ENCODE peak calls at places on chromosomes 12 and 14, in five cellular contexts. C is psoas muscle, W is AG04450, Q is adrenal gland, Z is transverse colon. L is an unnamed sample.

GRCh38 chr12:14949631-14950030 is 11.3 kb upstream of the ERP27 start:
- DNase-seq in C (no peak), W (no peak), Q (no peak), Z (no peak), L (no peak)

GRCh38 chr14:68680541-68681051 is 112.3 kb downstream of the ZFP36L1 start:
- DNase-seq in C (no peak), W (no peak), Q (no peak), Z (no peak), L (no peak)

GRCh38 chr12:119835068-119835467 is 42.1 kb downstream of the CIT start:
- DNase-seq in C (no peak), W (no peak), Q (no peak), Z (no peak), L (no peak)

GRCh38 chr12:32843528-32844095 is 53.0 kb downstream of the PKP2 start:
- DNase-seq in C (no peak), W (no peak), Q (no peak), Z (no peak), L (no peak)

GRCh38 chr12:103809154-103809553 is 31.9 kb downstream of the NT5DC3 start:
- DNase-seq in C (no peak), W (no peak), Q (no peak), Z (no peak), L (no peak)

GRCh38 chr12:81668475-81668874 is 90.7 kb downstream of the PPFIA2 start:
- DNase-seq in C (no peak), W (no peak), Q (no peak), Z (no peak), L (no peak)

GRCh38 chr12:53712059-53712643 is 15.1 kb downstream of the CALCOCO1 start:
- DNase-seq in C (no peak), W (no peak), Q (no peak), Z (no peak), L (no peak)

GRCh38 chr12:47995976-47996375 is 8.3 kb downstream of the COL2A1 start:
- DNase-seq in C (no peak), W (peak; percentile 48), Q (peak; percentile 45), Z (no peak), L (peak; percentile 28)

GRCh38 chr14:21860172-21860571 is 186.6 kb upstream of the OR4E1 start:
- DNase-seq in C (no peak), W (no peak), Q (no peak), Z (no peak), L (no peak)

GRCh38 chr14:72723741-72724530 is 170.0 kb downstream of the DPF3 start:
- DNase-seq in C (no peak), W (no peak), Q (no peak), Z (no peak), L (no peak)

GRCh38 chr14:52069617-52070431 is 965 bp upstream of the NID2 start:
- DNase-seq in C (no peak), W (no peak), Q (peak; percentile 25), Z (peak; percentile 26), L (no peak)

GRCh38 chr14:52073251-52073650 is 4.4 kb upstream of the NID2 start:
- DNase-seq in C (no peak), W (no peak), Q (no peak), Z (no peak), L (no peak)

GRCh38 chr14:52071675-52072074 is 2.8 kb upstream of the NID2 start:
- DNase-seq in C (no peak), W (no peak), Q (no peak), Z (no peak), L (no peak)

GRCh38 chr14:52075371-52075770 is 6.5 kb upstream of the NID2 start:
- DNase-seq in C (no peak), W (no peak), Q (no peak), Z (no peak), L (no peak)

GRCh38 chr14:52072266-52072780 is 3.5 kb upstream of the NID2 start:
- DNase-seq in C (no peak), W (no peak), Q (no peak), Z (no peak), L (no peak)
- H3K4me3 ChIP-seq in C (no peak overlapping the region), W (no peak overlapping the region), Q (no peak overlapping the region), Z (no peak overlapping the region), L (no peak overlapping the region)

DNA sequence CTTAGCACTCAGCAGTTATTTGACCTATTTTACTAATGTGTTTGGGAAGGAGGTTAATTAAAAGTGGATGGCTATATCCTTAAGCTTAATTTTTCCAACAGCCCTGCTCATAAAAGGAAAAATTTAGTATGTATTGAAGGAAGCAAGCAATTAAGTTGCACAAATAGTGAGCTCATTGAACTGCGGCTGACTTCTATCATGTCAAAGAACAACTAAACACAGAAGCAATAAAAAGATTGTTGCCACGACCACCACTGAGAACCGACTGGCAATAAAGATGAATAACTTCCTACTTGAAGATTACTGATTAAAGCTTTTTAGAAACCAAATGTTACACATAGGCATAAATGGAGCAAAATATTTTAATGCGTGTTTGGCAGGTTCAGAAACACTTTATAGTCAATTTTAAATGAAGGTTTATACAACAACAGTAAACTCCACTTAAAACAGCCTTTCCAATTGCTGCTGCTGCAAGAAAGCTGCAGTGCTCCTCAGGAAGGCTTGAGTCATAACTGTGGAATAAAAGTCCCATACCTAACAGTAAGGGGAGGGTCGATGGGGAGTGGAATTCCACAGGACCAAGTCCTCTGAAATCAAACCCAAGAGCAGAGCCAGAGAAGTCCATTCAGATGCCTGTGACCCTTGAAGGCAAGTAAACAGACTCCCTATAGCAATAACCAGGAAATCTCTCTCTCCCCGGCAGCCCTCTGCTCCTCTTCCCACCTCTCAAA is 218.8 kb upstream of the CDKN3 start:
- DNase-seq in C (no peak), W (no peak), Q (no peak), Z (no peak), L (no peak)
- H3K27ac ChIP-seq in C (no peak overlapping the region), W (no peak overlapping the region), Q (no peak overlapping the region), Z (no peak overlapping the region), L (no peak overlapping the region)

DNA sequence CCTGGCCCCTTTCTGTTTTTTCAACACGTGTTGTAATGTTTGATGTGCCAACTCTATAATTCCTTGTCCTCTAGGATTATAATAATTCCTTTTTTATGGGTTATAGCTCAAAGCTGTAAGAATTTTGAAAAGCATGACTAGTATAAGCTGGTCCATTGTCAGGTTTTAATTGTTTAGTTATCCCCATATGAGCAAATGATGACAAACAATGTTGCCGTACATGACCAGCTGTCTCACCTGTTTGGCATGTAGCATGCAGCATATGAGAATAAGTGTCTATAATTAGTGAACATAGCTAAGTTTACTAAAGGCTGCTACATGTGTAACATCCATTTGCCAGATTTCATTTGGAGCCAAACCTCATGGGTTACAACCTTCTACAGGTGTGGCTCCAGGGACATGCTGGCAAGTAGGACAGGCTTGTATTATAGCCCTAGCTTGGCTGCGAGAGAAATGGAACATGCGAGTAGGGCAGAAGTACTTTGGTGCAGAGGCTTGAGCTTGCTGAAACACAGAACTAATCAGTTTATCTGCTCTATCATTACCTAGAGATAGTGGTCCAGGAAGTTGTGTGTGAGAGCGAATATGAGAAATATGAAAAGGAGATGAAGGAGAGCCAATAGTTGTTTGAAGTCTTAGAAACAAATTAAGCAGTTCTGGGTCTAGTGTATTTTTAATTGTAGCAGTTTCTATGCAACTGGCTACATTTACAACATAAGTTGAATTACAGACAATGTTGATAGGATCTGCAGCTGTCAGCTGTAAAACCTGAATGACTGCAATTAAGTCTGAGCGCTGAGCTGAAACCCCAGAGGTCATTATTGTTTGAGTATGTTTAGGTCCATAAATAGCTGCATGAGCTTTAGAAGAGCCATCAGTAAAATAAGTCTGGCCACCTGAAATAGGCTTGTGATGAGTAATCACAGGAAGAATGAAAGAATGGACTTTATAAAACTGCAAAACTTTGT is 22.6 kb upstream of the MAPKAPK5 start:
- DNase-seq in C (no peak), W (no peak), Q (no peak), Z (peak; percentile 42), L (no peak)
- H3K4me3 ChIP-seq in C (no peak overlapping the region), W (no peak overlapping the region), Q (no peak overlapping the region), Z (no peak overlapping the region), L (no peak overlapping the region)

DNA sequence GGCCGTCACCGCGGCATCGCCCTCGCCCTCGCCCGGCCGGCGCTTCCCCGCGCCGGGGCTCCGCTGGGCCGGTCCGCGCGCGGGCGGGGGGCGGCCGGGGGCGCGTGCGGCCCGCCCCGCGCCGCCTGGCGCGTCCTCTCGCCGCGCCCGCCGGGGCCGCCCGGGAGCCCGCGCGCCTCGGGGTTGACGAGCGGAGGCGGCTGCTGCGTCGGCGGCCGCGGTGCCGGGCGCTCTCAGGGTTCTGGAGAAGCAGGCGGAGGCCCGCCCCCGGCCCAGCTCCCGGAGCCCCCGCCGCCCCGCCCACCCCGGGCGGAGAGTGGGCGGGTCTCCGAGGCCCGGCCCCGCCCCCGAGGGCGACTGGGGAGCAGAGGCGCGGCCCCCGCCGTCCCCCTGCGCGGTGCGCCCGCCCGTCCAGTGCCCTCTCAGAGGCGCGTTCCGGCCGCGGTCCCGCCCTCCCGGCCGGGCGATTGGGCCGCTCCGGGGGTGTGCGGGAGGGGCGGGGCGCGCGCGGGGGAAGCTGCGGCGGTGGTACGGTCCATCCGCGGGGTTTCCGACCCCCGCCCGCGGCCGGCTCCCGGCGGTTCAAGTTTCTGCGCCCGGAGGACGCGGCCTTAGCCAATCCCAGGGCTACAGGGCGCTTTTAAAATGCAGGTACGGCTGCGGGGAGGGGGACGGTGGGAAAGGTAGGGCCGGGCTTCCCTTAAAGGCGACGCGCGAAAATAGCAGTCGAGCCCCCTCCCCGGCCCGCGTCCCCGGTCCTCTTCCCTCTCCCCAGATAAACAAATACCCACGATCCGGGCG is at the start of gene CCDC85C:
- DNase-seq in C (peak; percentile 97), W (peak; percentile 80), Q (peak; percentile 95), Z (peak; percentile 97), L (peak; percentile 95)
- H3K27ac ChIP-seq in C (peak within 1 kb of the TSS; percentile 87), W (peak within 1 kb of the TSS; percentile 65), Q (peak within 1 kb of the TSS; percentile 88), Z (peak within 1 kb of the TSS; percentile 92), L (peak within 1 kb of the TSS; percentile 83)

DNA sequence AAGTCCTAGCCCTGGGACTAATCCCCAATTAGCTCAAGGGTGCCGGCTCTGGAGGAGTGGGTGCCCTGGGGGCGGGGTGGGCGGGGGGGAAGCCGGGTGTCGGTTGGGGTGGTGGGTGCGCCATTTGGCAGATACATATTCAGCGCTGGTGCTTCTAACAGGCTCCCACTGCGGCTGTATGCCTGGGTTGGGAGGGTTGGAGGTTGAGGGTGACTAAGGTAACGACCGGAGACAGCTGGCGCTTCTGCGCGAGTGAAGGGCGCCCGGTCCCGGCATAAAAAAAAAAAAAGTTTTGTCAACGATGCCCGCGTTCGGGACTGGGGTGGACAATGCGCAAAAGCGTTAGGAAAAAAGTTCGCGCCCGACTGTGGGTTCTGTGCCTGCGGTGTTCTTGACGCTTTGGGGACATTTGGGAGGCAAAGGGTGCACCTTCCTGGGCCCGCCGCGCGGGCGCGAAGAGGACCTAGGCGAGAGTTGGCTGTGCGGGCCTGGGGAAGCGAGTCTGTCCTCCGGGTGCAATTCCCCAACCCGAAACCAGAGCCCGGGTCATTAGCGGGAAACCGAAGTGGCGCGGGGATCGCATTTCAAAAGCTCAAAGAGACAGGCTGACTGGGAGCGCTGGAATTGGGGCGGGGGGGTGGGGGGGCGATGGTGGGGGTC is 19.2 kb downstream of the TBX3 start:
- DNase-seq in C (no peak), W (no peak), Q (no peak), Z (no peak), L (no peak)
- H3K4me3 ChIP-seq in C (peak overlapping the region; percentile 28), W (no peak overlapping the region), Q (no peak overlapping the region), Z (peak overlapping the region; percentile 16), L (no peak overlapping the region)

DNA sequence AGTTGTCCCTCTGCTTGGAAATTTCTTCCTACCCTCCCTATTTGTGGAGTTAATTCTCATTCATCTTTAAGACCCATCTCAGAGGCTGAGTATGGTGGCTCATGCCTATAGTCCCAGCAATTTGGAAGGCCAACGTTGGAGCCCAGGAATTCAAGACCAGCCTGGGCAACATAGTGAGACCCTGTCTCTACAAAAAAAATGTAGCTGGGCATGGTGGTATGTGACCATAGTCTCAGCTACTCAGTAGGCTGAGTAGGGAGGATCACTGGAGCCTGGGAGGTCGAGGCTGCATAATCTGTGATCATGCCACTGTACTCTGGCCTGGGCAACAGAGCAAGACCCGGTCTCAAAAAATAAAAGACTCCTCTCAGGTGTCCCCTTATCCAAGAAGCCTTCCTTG is 125.1 kb downstream of the SUDS3 start:
- DNase-seq in C (no peak), W (no peak), Q (no peak), Z (no peak), L (no peak)
- H3K27ac ChIP-seq in C (no peak overlapping the region), W (no peak overlapping the region), Q (no peak overlapping the region), Z (no peak overlapping the region), L (no peak overlapping the region)

L was measured in spleen.